ENCODE peak calls at places on chromosomes 13 and 19, in ten cellular contexts. One of them, this sample, is unnamed.

GRCh38 chr13:96958286-96958891 is 35.9 kb downstream of the OXGR1 start:
- DNase-seq in sigmoid colon: no peak
- DNase-seq in breast epithelium: no peak
- DNase-seq in Peyer's patch: no peak
- DNase-seq in stomach: peak
- DNase-seq in A549: peak
- DNase-seq in IMR-90: peak
- DNase-seq in K562: peak
- DNase-seq in uterus: no peak
- DNase-seq in gastrocnemius medialis: no peak
- DNase-seq in this sample: no peak

GRCh38 chr13:76707360-76707759 is 178.8 kb downstream of the KCTD12 start:
- DNase-seq in uterus: no peak
- DNase-seq in Peyer's patch: no peak
- DNase-seq in stomach: no peak
- DNase-seq in IMR-90: peak
- DNase-seq in sigmoid colon: no peak
- DNase-seq in breast epithelium: no peak
- DNase-seq in K562: no peak
- DNase-seq in A549: no peak
- DNase-seq in gastrocnemius medialis: no peak
- DNase-seq in this sample: no peak

GRCh38 chr19:17497149-17497798 is 14.2 kb upstream of the PGLS start:
- DNase-seq in sigmoid colon: no peak
- DNase-seq in Peyer's patch: no peak
- DNase-seq in gastrocnemius medialis: no peak
- DNase-seq in stomach: no peak
- DNase-seq in K562: no peak
- DNase-seq in breast epithelium: no peak
- DNase-seq in A549: no peak
- DNase-seq in IMR-90: no peak
- DNase-seq in uterus: no peak
- DNase-seq in this sample: no peak

GRCh38 chr13:27667946-27668345 is 46.3 kb downstream of the POLR1D start:
- DNase-seq in sigmoid colon: no peak
- DNase-seq in K562: peak
- DNase-seq in stomach: no peak
- DNase-seq in Peyer's patch: no peak
- DNase-seq in gastrocnemius medialis: peak
- DNase-seq in IMR-90: no peak
- DNase-seq in uterus: no peak
- DNase-seq in A549: no peak
- DNase-seq in breast epithelium: no peak
- DNase-seq in this sample: no peak

GRCh38 chr13:113013303-113013702 is 44.3 kb downstream of the MCF2L start:
- DNase-seq in A549: no peak
- DNase-seq in breast epithelium: peak
- DNase-seq in gastrocnemius medialis: no peak
- DNase-seq in K562: no peak
- DNase-seq in uterus: no peak
- DNase-seq in sigmoid colon: no peak
- DNase-seq in Peyer's patch: no peak
- DNase-seq in IMR-90: no peak
- DNase-seq in stomach: peak
- DNase-seq in this sample: no peak

GRCh38 chr13:110015253-110015652 is 228.9 kb upstream of the IRS2 start:
- DNase-seq in sigmoid colon: no peak
- DNase-seq in gastrocnemius medialis: peak
- DNase-seq in Peyer's patch: no peak
- DNase-seq in K562: no peak
- DNase-seq in uterus: no peak
- DNase-seq in stomach: peak
- DNase-seq in IMR-90: peak
- DNase-seq in A549: peak
- DNase-seq in breast epithelium: peak
- DNase-seq in this sample: no peak

GRCh38 chr19:17562097-17562496 is 6.6 kb downstream of the COLGALT1 start:
- DNase-seq in Peyer's patch: no peak
- DNase-seq in sigmoid colon: no peak
- DNase-seq in uterus: no peak
- DNase-seq in gastrocnemius medialis: no peak
- DNase-seq in IMR-90: no peak
- DNase-seq in breast epithelium: no peak
- DNase-seq in K562: no peak
- DNase-seq in A549: no peak
- DNase-seq in stomach: no peak
- DNase-seq in this sample: no peak

GRCh38 chr13:29754486-29754806 is 96.0 kb downstream of the UBL3 start:
- DNase-seq in stomach: no peak
- DNase-seq in sigmoid colon: no peak
- DNase-seq in K562: peak
- DNase-seq in breast epithelium: no peak
- DNase-seq in A549: peak
- DNase-seq in Peyer's patch: no peak
- DNase-seq in uterus: no peak
- DNase-seq in gastrocnemius medialis: no peak
- DNase-seq in IMR-90: peak
- DNase-seq in this sample: no peak

GRCh38 chr19:35315883-35316282 is 13.1 kb upstream of the CD22 start:
- DNase-seq in uterus: no peak
- DNase-seq in A549: no peak
- DNase-seq in sigmoid colon: no peak
- DNase-seq in breast epithelium: no peak
- DNase-seq in stomach: no peak
- DNase-seq in IMR-90: no peak
- DNase-seq in K562: peak
- DNase-seq in Peyer's patch: no peak
- DNase-seq in gastrocnemius medialis: no peak
- DNase-seq in this sample: no peak

GRCh38 chr19:7161292-7161691 is 91.8 kb downstream of the ZNF557 start:
- DNase-seq in stomach: no peak
- DNase-seq in sigmoid colon: peak
- DNase-seq in breast epithelium: no peak
- DNase-seq in A549: no peak
- DNase-seq in IMR-90: no peak
- DNase-seq in K562: no peak
- DNase-seq in uterus: no peak
- DNase-seq in gastrocnemius medialis: no peak
- DNase-seq in Peyer's patch: no peak
- DNase-seq in this sample: no peak

GRCh38 chr19:7917292-7918061 is 2.7 kb upstream of the SNAPC2 start:
- DNase-seq in IMR-90: peak
- DNase-seq in A549: peak
- DNase-seq in sigmoid colon: no peak
- DNase-seq in uterus: peak
- DNase-seq in Peyer's patch: peak
- DNase-seq in breast epithelium: no peak
- DNase-seq in stomach: peak
- DNase-seq in K562: no peak
- DNase-seq in gastrocnemius medialis: no peak
- DNase-seq in this sample: no peak

GRCh38 chr19:1239796-1240737 is 1.5 kb upstream of the ATP5F1D start:
- DNase-seq in K562: peak
- DNase-seq in IMR-90: peak
- DNase-seq in A549: peak
- DNase-seq in gastrocnemius medialis: peak
- DNase-seq in sigmoid colon: peak
- DNase-seq in Peyer's patch: peak
- DNase-seq in stomach: peak
- DNase-seq in uterus: peak
- DNase-seq in breast epithelium: peak
- DNase-seq in this sample: peak

GRCh38 chr19:43450545-43450997 is 14.8 kb downstream of the LYPD3 start:
- DNase-seq in A549: no peak
- DNase-seq in breast epithelium: no peak
- DNase-seq in sigmoid colon: no peak
- DNase-seq in stomach: no peak
- DNase-seq in K562: no peak
- DNase-seq in IMR-90: peak
- DNase-seq in uterus: no peak
- DNase-seq in gastrocnemius medialis: no peak
- DNase-seq in Peyer's patch: no peak
- DNase-seq in this sample: no peak
- TF ChIP-seq POLR2A in A549: no peak
- TF ChIP-seq POLR2A in breast epithelium: no peak
- TF ChIP-seq POLR2A in sigmoid colon: no peak
- TF ChIP-seq POLR2A in stomach: no peak
- TF ChIP-seq POLR2A in K562: no peak
- TF ChIP-seq POLR2A in IMR-90: no peak
- TF ChIP-seq POLR2A in uterus: no peak
- TF ChIP-seq POLR2A in gastrocnemius medialis: no peak
- TF ChIP-seq POLR2A in Peyer's patch: no peak
- TF ChIP-seq POLR2A in this sample: no peak

DNA sequence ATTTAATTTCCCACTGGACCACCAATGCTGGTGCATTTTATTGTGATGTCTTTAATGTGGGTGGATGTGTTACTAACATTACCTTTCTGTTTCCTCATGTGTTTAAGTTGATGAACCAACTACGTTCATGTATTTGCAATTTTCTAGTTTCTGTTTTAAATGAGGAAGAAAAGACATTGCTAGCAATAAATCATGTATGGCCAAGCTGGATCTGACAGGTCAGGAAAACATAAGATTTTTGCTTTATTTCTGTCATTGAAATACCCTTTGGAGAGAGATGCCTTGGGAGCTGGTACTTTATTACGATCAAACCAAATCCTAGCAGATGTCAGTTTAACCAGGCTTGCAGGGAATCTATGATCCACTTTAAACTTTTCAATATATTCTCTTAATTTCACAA is 553.2 kb downstream of the RFC3 start:
- DNase-seq in gastrocnemius medialis: no peak
- DNase-seq in stomach: no peak
- DNase-seq in sigmoid colon: no peak
- DNase-seq in K562: no peak
- DNase-seq in IMR-90: no peak
- DNase-seq in Peyer's patch: no peak
- DNase-seq in breast epithelium: no peak
- DNase-seq in uterus: no peak
- DNase-seq in A549: no peak
- DNase-seq in this sample: no peak
- H3K27ac ChIP-seq in gastrocnemius medialis: no peak
- H3K27ac ChIP-seq in stomach: no peak
- H3K27ac ChIP-seq in sigmoid colon: no peak
- H3K27ac ChIP-seq in K562: no peak
- H3K27ac ChIP-seq in IMR-90: no peak
- H3K27ac ChIP-seq in Peyer's patch: no peak
- H3K27ac ChIP-seq in breast epithelium: no peak
- H3K27ac ChIP-seq in uterus: no peak
- H3K27ac ChIP-seq in A549: peak
- H3K27ac ChIP-seq in this sample: no peak

DNA sequence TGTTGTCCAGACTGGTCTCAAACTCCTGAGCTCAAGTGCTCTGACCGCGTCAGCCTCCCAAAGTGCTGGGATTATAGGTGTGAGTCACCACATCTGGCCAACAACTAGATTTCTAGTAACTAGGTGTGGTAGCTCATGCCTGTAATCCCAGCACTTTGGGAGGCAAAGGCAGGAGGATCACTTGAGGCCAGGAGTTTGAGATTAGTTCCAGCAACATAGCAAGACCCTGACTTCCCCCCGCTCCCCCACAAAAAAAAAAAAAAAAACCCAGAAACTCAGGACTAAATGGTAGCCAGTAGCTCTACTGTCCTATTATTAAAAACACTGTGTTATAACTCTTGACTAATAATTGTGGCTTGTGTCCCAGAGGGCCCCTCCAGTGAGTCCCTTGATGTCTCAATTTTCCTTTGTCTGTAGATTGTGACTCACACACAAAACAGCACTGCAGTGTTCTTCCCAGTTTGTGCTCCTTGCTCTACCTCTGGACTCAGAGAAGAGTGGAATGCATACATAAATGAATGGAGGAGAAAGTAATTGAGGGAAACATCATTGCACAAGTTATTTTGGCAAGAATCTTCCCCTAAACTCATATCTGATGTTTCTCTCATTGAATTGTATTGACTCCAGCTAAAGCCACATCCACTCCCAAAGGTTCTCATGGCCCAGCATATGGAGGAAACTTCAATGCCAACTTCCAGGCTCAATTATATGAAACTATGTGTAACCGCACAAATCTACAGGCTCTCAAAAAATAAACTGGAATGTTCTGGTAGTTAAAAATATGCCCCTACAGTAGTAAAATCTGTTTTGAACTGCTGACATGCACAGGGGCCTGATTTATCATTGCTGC is 8.8 kb downstream of the TPT1 start:
- DNase-seq in sigmoid colon: no peak
- DNase-seq in stomach: no peak
- DNase-seq in gastrocnemius medialis: no peak
- DNase-seq in IMR-90: peak
- DNase-seq in A549: peak
- DNase-seq in Peyer's patch: no peak
- DNase-seq in uterus: no peak
- DNase-seq in breast epithelium: no peak
- DNase-seq in K562: peak
- DNase-seq in this sample: no peak
- TF ChIP-seq POLR2A in sigmoid colon: no peak
- TF ChIP-seq POLR2A in stomach: no peak
- TF ChIP-seq POLR2A in gastrocnemius medialis: no peak
- TF ChIP-seq POLR2A in IMR-90: peak
- TF ChIP-seq POLR2A in A549: no peak
- TF ChIP-seq POLR2A in Peyer's patch: no peak
- TF ChIP-seq POLR2A in uterus: no peak
- TF ChIP-seq POLR2A in breast epithelium: no peak
- TF ChIP-seq POLR2A in K562: peak
- TF ChIP-seq POLR2A in this sample: no peak

GRCh38 chr19:49441210-49441959 is at the start of gene SLC17A7:
- DNase-seq in gastrocnemius medialis: peak
- DNase-seq in IMR-90: no peak
- DNase-seq in breast epithelium: no peak
- DNase-seq in A549: peak
- DNase-seq in Peyer's patch: no peak
- DNase-seq in sigmoid colon: peak
- DNase-seq in K562: peak
- DNase-seq in stomach: no peak
- DNase-seq in uterus: peak
- DNase-seq in this sample: peak

GRCh38 chr19:49443366-49444099 is 2.2 kb upstream of the SLC17A7 start:
- DNase-seq in K562: peak
- DNase-seq in Peyer's patch: peak
- DNase-seq in stomach: peak
- DNase-seq in IMR-90: peak
- DNase-seq in breast epithelium: peak
- DNase-seq in A549: peak
- DNase-seq in uterus: peak
- DNase-seq in sigmoid colon: peak
- DNase-seq in gastrocnemius medialis: peak
- DNase-seq in this sample: peak

GRCh38 chr19:49442354-49442753 is 1.0 kb upstream of the SLC17A7 start:
- DNase-seq in A549: peak
- DNase-seq in IMR-90: no peak
- DNase-seq in stomach: no peak
- DNase-seq in K562: no peak
- DNase-seq in Peyer's patch: no peak
- DNase-seq in gastrocnemius medialis: peak
- DNase-seq in sigmoid colon: peak
- DNase-seq in uterus: peak
- DNase-seq in breast epithelium: peak
- DNase-seq in this sample: peak

GRCh38 chr19:49441960-49442350 is 628 bp upstream of the SLC17A7 start:
- DNase-seq in stomach: no peak
- DNase-seq in IMR-90: no peak
- DNase-seq in A549: no peak
- DNase-seq in sigmoid colon: no peak
- DNase-seq in K562: no peak
- DNase-seq in breast epithelium: no peak
- DNase-seq in gastrocnemius medialis: no peak
- DNase-seq in uterus: no peak
- DNase-seq in Peyer's patch: no peak
- DNase-seq in this sample: no peak

GRCh38 chr19:49442793-49443365 is 1.6 kb upstream of the SLC17A7 start:
- DNase-seq in A549: peak
- DNase-seq in uterus: peak
- DNase-seq in K562: peak
- DNase-seq in Peyer's patch: peak
- DNase-seq in gastrocnemius medialis: peak
- DNase-seq in breast epithelium: peak
- DNase-seq in IMR-90: peak
- DNase-seq in stomach: peak
- DNase-seq in sigmoid colon: peak
- DNase-seq in this sample: peak
- H3K27ac ChIP-seq in A549: peak
- H3K27ac ChIP-seq in uterus: peak
- H3K27ac ChIP-seq in K562: peak
- H3K27ac ChIP-seq in Peyer's patch: peak
- H3K27ac ChIP-seq in gastrocnemius medialis: peak
- H3K27ac ChIP-seq in breast epithelium: peak
- H3K27ac ChIP-seq in IMR-90: no peak
- H3K27ac ChIP-seq in stomach: peak
- H3K27ac ChIP-seq in sigmoid colon: peak
- H3K27ac ChIP-seq in this sample: peak